ENCODE peak calls at places on chromosome 20, in five cellular contexts. Q is SJSA1; K is naive thymus-derived CD8-positive, alpha-beta T cell; Z is Caco-2; X is chondrocyte. U is an unnamed sample.

GRCh38 chr20:61765871-61766654 is 299.6 kb downstream of the TAF4 start:
- DNase-seq in Q (no peak), K (no peak), Z (peak), X (peak), U (no peak)

GRCh38 chr20:56359212-56360132 is 698 bp downstream of the FAM210B start:
- DNase-seq in Q (peak), K (peak), Z (peak), X (no peak), U (peak)

GRCh38 chr20:17281478-17281877 is 54.6 kb downstream of the PCSK2 start:
- DNase-seq in Q (no peak), K (no peak), Z (peak), X (no peak), U (no peak)

GRCh38 chr20:13800728-13801134 is 15.9 kb downstream of the NDUFAF5 start:
- DNase-seq in Q (no peak), K (no peak), Z (no peak), X (no peak), U (no peak)

GRCh38 chr20:45308078-45308778 is at the start of gene MATN4:
- DNase-seq in Q (no peak), K (no peak), Z (no peak), X (no peak), U (no peak)

GRCh38 chr20:58555078-58555765 is 40.0 kb upstream of the APCDD1L start:
- DNase-seq in Q (peak), K (no peak), Z (no peak), X (no peak), U (no peak)

GRCh38 chr20:44594730-44595129 is 12.4 kb downstream of the PKIG start:
- DNase-seq in Q (peak), K (no peak), Z (no peak), X (no peak), U (peak)

GRCh38 chr20:13012886-13013285 is 4.1 kb downstream of the SPTLC3 start:
- DNase-seq in Q (no peak), K (no peak), Z (no peak), X (no peak), U (no peak)

U was measured in T1000.